ENCODE peak calls at places on chromosome 6, in five cellular contexts. U is Peyer's patch, K is endodermal cell, V is cardiac muscle cell, Q is bronchial epithelial cell. D is an unnamed sample.
A peak's percentile ranks its signal among the peaks of the same experiment; 100 is the strongest.

GRCh38 chr6:109473120-109473519 is 9.9 kb downstream of the ZBTB24 start:
- DNase-seq in V (no peak), Q (no peak), U (no peak), K (no peak), D (no peak)

GRCh38 chr6:44667226-44667625 is 279.7 kb downstream of the CDC5L start:
- DNase-seq in Q (no peak), V (peak; percentile 94), U (no peak), K (peak; percentile 94), D (peak; percentile 89)

GRCh38 chr6:138086573-138087196 is 20.5 kb downstream of the PERP start:
- DNase-seq in V (no peak), K (peak; percentile 92), Q (peak; percentile 97), U (no peak), D (peak; percentile 38)

GRCh38 chr6:169112483-169113320 is 140.9 kb downstream of the THBS2 start:
- DNase-seq in Q (no peak), V (no peak), U (no peak), K (peak; percentile 60), D (no peak)

GRCh38 chr6:47168176-47168575 is 126.0 kb upstream of the ADGRF1 start:
- DNase-seq in U (no peak), V (peak; percentile 96), K (peak; percentile 47), Q (peak; percentile 100), D (peak; percentile 96)

GRCh38 chr6:4401408-4402367 is 266.3 kb upstream of the ECI2 start:
- DNase-seq in V (peak; percentile 32), Q (peak; percentile 90), U (no peak), K (no peak), D (no peak)

GRCh38 chr6:149235130-149235561 is 82.4 kb upstream of the TAB2 start:
- DNase-seq in Q (peak; percentile 84), K (no peak), U (no peak), V (peak; percentile 93), D (peak; percentile 73)

GRCh38 chr6:83311231-83311630 is 118.1 kb downstream of the RWDD2A start:
- DNase-seq in Q (no peak), K (no peak), U (no peak), V (peak; percentile 27), D (no peak)

GRCh38 chr6:143805832-143806281 is 37.3 kb upstream of the LTV1 start:
- DNase-seq in Q (no peak), K (no peak), V (peak; percentile 77), U (no peak), D (no peak)

GRCh38 chr6:27650620-27651370 is 177.9 kb upstream of the ZNF184 start:
- DNase-seq in V (peak; percentile 71), U (no peak), Q (peak; percentile 68), K (peak; percentile 92), D (no peak)
- TF ChIP-seq CTCF in V (peak; percentile 33), U (peak; percentile 16), Q (peak; percentile 26), K (peak; percentile 62), D (peak; percentile 25)

DNA sequence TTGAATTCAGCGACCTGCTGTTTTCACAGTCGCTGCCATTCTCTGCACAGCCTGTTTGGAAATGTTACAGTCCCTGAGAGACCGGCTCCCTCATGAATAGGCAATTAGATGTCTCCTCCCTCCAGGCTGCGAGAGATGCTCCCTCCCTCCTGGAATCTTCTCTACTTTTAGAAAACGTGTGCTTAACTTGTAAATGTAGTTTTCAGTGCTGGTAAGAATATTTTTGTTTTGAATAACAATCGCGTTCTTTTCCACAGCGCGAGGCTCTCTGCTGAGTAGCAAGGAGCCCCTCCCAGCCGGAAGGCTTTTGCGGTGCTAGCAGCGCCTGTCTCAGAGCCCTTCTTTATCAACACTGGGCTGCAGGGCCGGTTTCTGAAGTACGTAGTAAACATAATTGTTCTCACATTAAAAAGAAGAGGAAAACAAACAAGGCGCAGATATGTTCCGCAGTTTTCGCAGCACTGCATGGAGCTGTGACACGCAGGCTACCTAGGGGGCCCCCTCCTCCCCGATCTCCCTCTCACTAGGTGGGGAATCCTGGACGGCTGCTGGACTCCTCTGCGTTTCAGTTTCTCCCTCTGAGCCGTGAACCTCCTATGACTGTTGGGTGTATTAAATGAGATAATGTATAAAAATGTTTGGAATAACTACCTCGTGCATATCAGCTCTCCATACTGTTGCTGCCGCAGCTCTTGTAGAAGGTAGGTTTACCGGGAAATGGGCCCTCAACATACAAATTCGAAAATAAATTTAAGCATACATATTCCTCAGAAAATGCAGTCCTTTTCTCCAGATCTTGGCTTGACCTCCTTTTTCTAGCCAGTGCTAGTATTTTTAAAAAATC is 79.0 kb upstream of the SPACA1 start:
- DNase-seq in K (peak; percentile 73), U (no peak), Q (peak; percentile 19), V (peak; percentile 27), D (no peak)
- H3K4me3 ChIP-seq in K (peak overlapping the region; percentile 81), U (peak overlapping the region; percentile 37), Q (peak overlapping the region; percentile 38), V (peak overlapping the region; percentile 32), D (peak overlapping the region; percentile 50)

GRCh38 chr6:64335195-64335594 is 699.6 kb downstream of the PHF3 start:
- DNase-seq in V (peak; percentile 76), U (no peak), Q (no peak), K (no peak), D (no peak)

GRCh38 chr6:64326939-64327338 is 691.3 kb downstream of the PHF3 start:
- DNase-seq in U (no peak), Q (no peak), K (no peak), V (no peak), D (no peak)

GRCh38 chr6:64325093-64325492 is 689.5 kb downstream of the PHF3 start:
- DNase-seq in U (no peak), V (no peak), K (no peak), Q (no peak), D (no peak)

GRCh38 chr6:64334646-64335045 is 699.0 kb downstream of the PHF3 start:
- DNase-seq in Q (no peak), K (no peak), V (peak; percentile 76), U (no peak), D (no peak)

GRCh38 chr6:64330694-64331309 is 695.2 kb downstream of the PHF3 start:
- DNase-seq in K (peak; percentile 94), V (peak; percentile 79), Q (peak; percentile 47), U (peak; percentile 87), D (peak; percentile 1)
- TF ChIP-seq CTCF in K (peak; percentile 84), V (peak; percentile 76), Q (peak; percentile 74), U (no peak), D (peak; percentile 68)

GRCh38 chr6:28633445-28634215 is 107.9 kb downstream of the GPX5 start:
- DNase-seq in U (no peak), V (no peak), Q (no peak), K (peak; percentile 61), D (no peak)

GRCh38 chr6:28632326-28632851 is 106.7 kb downstream of the GPX5 start:
- DNase-seq in Q (no peak), U (no peak), K (no peak), V (no peak), D (no peak)

GRCh38 chr6:28634758-28635546 is 109.3 kb downstream of the GPX5 start:
- DNase-seq in V (peak; percentile 46), U (no peak), Q (peak; percentile 23), K (peak; percentile 91), D (no peak)

GRCh38 chr6:28635547-28636158 is 110.0 kb downstream of the GPX5 start:
- DNase-seq in U (no peak), V (no peak), Q (no peak), K (peak; percentile 66), D (no peak)

GRCh38 chr6:28634406-28634757 is 108.7 kb downstream of the GPX5 start:
- DNase-seq in K (no peak), Q (no peak), U (no peak), V (no peak), D (no peak)
- H3K4me3 ChIP-seq in K (peak overlapping the region; percentile 94), Q (no peak overlapping the region), U (no peak overlapping the region), V (peak overlapping the region; percentile 35), D (peak overlapping the region; percentile 41)

DNA sequence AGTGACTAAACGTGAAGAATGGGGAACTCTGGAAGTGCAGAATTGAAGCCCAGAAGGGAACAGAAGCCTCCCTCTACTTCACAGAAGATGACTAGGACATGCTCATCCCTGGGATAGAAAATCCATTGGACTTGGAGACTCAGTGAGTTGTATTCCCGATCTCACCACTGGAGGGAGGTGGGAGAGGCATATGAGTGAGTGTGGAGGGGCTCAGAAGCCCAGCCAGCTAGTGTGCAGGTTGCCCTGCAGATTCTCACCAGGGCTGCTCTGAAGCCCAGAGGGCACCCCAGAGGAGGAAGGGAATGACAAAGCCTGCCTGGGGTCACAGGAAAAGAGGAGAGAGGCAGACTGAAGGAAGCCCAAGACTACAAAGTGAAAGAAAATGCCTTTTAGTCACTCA is 42.1 kb upstream of the HLA-E start:
- DNase-seq in K (peak; percentile 91), Q (peak; percentile 18), V (peak; percentile 21), U (no peak), D (no peak)
- TF ChIP-seq CTCF in K (peak; percentile 77), Q (peak; percentile 17), V (peak; percentile 25), U (no peak), D (peak; percentile 40)

DNA sequence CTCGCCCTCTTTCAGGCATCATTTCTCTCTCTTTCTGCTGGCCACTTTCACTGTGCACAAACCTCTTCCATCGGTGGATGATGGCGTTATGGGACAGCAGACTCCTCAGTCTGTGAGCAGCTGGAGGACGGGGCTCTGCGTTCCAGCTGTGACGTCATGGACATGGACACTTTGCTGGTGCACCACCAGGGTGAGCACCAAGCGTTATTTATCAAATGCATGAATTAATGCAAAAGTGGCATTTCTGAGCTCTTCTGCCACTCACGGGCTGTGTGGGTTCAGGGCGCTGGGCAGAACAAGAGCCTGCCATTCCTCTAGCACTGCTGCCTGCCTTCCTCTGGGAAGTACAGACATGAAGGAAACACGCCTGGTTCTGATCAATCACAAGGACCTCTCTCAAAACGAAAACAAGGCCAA is 82.9 kb upstream of the MPC1 start:
- DNase-seq in V (peak; percentile 42), U (peak; percentile 43), K (no peak), Q (no peak), D (no peak)
- H3K4me3 ChIP-seq in V (no peak overlapping the region), U (no peak overlapping the region), K (no peak overlapping the region), Q (no peak overlapping the region), D (no peak overlapping the region)

DNA sequence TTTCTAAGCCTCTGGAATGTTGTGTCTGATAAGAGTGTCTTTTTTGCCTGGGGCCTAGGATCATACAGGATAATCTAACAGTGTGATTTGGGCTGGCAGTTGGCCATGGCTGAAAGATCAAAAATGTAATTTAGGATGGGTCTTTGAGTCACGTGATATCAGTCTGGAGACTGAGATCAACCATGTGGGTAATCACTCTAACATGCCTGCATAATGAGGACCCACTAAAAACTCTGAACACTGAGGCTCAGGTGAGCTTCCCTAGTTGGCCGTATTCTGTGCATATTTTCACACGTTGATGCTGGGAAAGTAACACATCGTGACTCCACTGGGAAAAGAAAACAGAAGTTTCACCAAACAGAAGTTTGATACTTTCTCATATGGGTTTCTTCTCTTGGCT is 6.3 kb upstream of the MMS22L start:
- DNase-seq in V (no peak), K (no peak), Q (no peak), U (no peak), D (no peak)
- TF ChIP-seq CTCF in V (no peak), K (no peak), Q (no peak), U (no peak), D (no peak)

GRCh38 chr6:33205172-33206026 is 944 bp downstream of the HSD17B8 start:
- DNase-seq in U (no peak), K (peak; percentile 77), Q (peak; percentile 82), V (no peak), D (peak; percentile 64)
- H3K4me3 ChIP-seq in U (peak overlapping the region; percentile 84), K (peak overlapping the region; percentile 85), Q (peak overlapping the region; percentile 92), V (peak overlapping the region; percentile 87), D (peak overlapping the region; percentile 83)

GRCh38 chr6:104625536-104625935 is 234.2 kb downstream of the HACE1 start:
- DNase-seq in K (peak; percentile 75), U (no peak), Q (peak; percentile 98), V (peak; percentile 67), D (peak; percentile 28)

GRCh38 chr6:104617541-104618072 is 242.1 kb downstream of the HACE1 start:
- DNase-seq in K (no peak), V (no peak), U (no peak), Q (no peak), D (no peak)

GRCh38 chr6:104623052-104623690 is 236.5 kb downstream of the HACE1 start:
- DNase-seq in U (no peak), K (peak; percentile 78), Q (peak; percentile 65), V (peak; percentile 25), D (no peak)
- TF ChIP-seq CTCF in U (no peak), K (peak; percentile 58), Q (peak; percentile 17), V (no peak), D (peak; percentile 3)

D was measured in kidney epithelial cell.